ENCODE peak calls at places on chromosomes 12 and 14, in six cellular contexts. J is islet precursor cell; H is GM23248; E is effector CD4-positive, alpha-beta T cell; V is stimulated activated CD4-positive, alpha-beta T cell treated with anti-CD3 and anti-CD28 coated beads, Interleukin-1b, Interleukin-23, amount 100 ng/mL, for 1 hour; N is AG09319. U is an unnamed sample.

GRCh38 chr12:106583578-106584103 is 837 bp downstream of the RFX4 start:
- DNase-seq in J (no peak), H (peak; percentile 41), E (no peak), V (no peak), N (no peak), U (no peak)

GRCh38 chr12:109446-109845 is 42.9 kb downstream of the IQSEC3 start:
- DNase-seq in J (no peak), H (no peak), E (no peak), V (no peak), N (no peak), U (no peak)

GRCh38 chr12:107661830-107662229 is 23.8 kb upstream of the PWP1 start:
- DNase-seq in J (no peak), H (no peak), E (no peak), V (no peak), N (no peak), U (no peak)

GRCh38 chr14:68790656-68791077 is 2.2 kb downstream of the ZFP36L1 start:
- DNase-seq in J (peak; percentile 47), H (no peak), E (peak; percentile 61), V (no peak), N (no peak), U (no peak)

GRCh38 chr12:101782544-101782855 is 43.2 kb upstream of the SYCP3 start:
- DNase-seq in J (no peak), H (no peak), E (no peak), V (no peak), N (no peak), U (no peak)

GRCh38 chr12:45234134-45234865 is 18.4 kb downstream of the ANO6 start:
- DNase-seq in J (peak; percentile 99), H (peak; percentile 95), E (no peak), V (no peak), N (peak; percentile 93), U (peak; percentile 12)

GRCh38 chr12:122238861-122239260 is 13.0 kb upstream of the DIABLO start:
- DNase-seq in J (no peak), H (no peak), E (no peak), V (no peak), N (no peak), U (no peak)

GRCh38 chr12:9869307-9870161 is at the start of gene CLEC2B:
- DNase-seq in J (no peak), H (peak; percentile 91), E (no peak), V (no peak), N (peak; percentile 52), U (no peak)

GRCh38 chr12:115103884-115104883 is 420.2 kb upstream of the TBX3 start:
- DNase-seq in J (peak; percentile 82), H (no peak), E (no peak), V (no peak), N (no peak), U (no peak)

GRCh38 chr12:47767197-47767724 is 5.8 kb upstream of the SLC48A1 start:
- DNase-seq in J (peak; percentile 85), H (peak; percentile 58), E (peak; percentile 54), V (peak; percentile 51), N (no peak), U (peak; percentile 67)

GRCh38 chr12:50039151-50039835 is 14.0 kb upstream of the RACGAP1 start:
- DNase-seq in J (peak; percentile 98), H (peak; percentile 75), E (peak; percentile 78), V (peak; percentile 63), N (peak; percentile 40), U (peak; percentile 96)

GRCh38 chr14:49896956-49897355 is 4.1 kb downstream of the ARF6 start:
- DNase-seq in J (no peak), H (no peak), E (no peak), V (no peak), N (no peak), U (no peak)

GRCh38 chr12:20314325-20314724 is 54.0 kb upstream of the PDE3A start:
- DNase-seq in J (no peak), H (peak; percentile 75), E (no peak), V (no peak), N (no peak), U (no peak)

GRCh38 chr12:68856510-68856909 is 48.5 kb downstream of the MDM2 start:
- DNase-seq in J (no peak), H (no peak), E (no peak), V (no peak), N (no peak), U (no peak)

GRCh38 chr14:88518592-88519512 is 36.0 kb downstream of the PTPN21 start:
- DNase-seq in J (no peak), H (peak; percentile 83), E (no peak), V (no peak), N (peak; percentile 15), U (no peak)

GRCh38 chr14:76272349-76272748 is 103.6 kb upstream of the ESRRB start:
- DNase-seq in J (no peak), H (no peak), E (no peak), V (no peak), N (no peak), U (no peak)

GRCh38 chr14:96265387-96265786 is 9.4 kb downstream of the BDKRB1 start:
- DNase-seq in J (no peak), H (no peak), E (no peak), V (no peak), N (no peak), U (no peak)

GRCh38 chr14:26896447-26896846 is 298.6 kb upstream of the NOVA1 start:
- DNase-seq in J (no peak), H (peak; percentile 70), E (no peak), V (no peak), N (peak; percentile 12), U (no peak)

GRCh38 chr12:98513379-98514318 is 1.7 kb upstream of the TMPO start:
- DNase-seq in J (no peak), H (no peak), E (no peak), V (no peak), N (no peak), U (no peak)